ENCODE peak calls at places on chromosomes 16 and 17, in ten cellular contexts. E, M, W, I, V, B, A, L, Z and T are unnamed samples. For H3K4me1, the result is how much of the 10 kb centered on the place peaks cover.

GRCh38 chr17:32875904-32876413 is 965 bp downstream of the MYO1D start:
- DNase-seq in E (peak), M (no peak), W (no peak), I (no peak), V (no peak), B (no peak), A (no peak), L (no peak), Z (no peak), T (no peak)

GRCh38 chr17:42017866-42018200 is 594 bp upstream of the DNAJC7 start:
- DNase-seq in E (no peak), M (no peak), W (no peak), I (no peak), V (no peak), B (no peak), A (no peak), L (no peak), Z (no peak), T (no peak)

GRCh38 chr17:4852504-4853075 is 19.4 kb downstream of the MINK1 start:
- DNase-seq in E (peak), M (no peak), W (no peak), I (no peak), V (no peak), B (no peak), A (no peak), L (no peak), Z (peak), T (no peak)

GRCh38 chr17:68255731-68256538 is 8.1 kb downstream of the AMZ2 start:
- DNase-seq in E (no peak), M (no peak), W (no peak), I (no peak), V (no peak), B (no peak), A (no peak), L (no peak), Z (no peak), T (no peak)

GRCh38 chr16:19228057-19228456 is 57.5 kb upstream of the CLEC19A start:
- DNase-seq in E (no peak), M (no peak), W (no peak), I (no peak), V (no peak), B (no peak), A (no peak), L (no peak), Z (no peak), T (no peak)

GRCh38 chr17:80294653-80295052 is 34.0 kb downstream of the RNF213 start:
- DNase-seq in E (no peak), M (no peak), W (no peak), I (no peak), V (no peak), B (no peak), A (no peak), L (no peak), Z (no peak), T (no peak)

GRCh38 chr17:4006745-4007211 is 42.5 kb upstream of the ATP2A3 start:
- DNase-seq in E (no peak), M (no peak), W (no peak), I (no peak), V (no peak), B (no peak), A (no peak), L (peak), Z (peak), T (no peak)

GRCh38 chr16:17350212-17350611 is 120.5 kb downstream of the XYLT1 start:
- DNase-seq in E (peak), M (no peak), W (no peak), I (no peak), V (no peak), B (no peak), A (no peak), L (no peak), Z (no peak), T (no peak)

GRCh38 chr17:71677444-71677843 is 443.4 kb upstream of the SOX9 start:
- DNase-seq in E (peak), M (no peak), W (no peak), I (no peak), V (no peak), B (no peak), A (no peak), L (no peak), Z (no peak), T (no peak)

GRCh38 chr17:49022391-49022941 is 25.3 kb downstream of the IGF2BP1 start:
- DNase-seq in E (peak), M (no peak), W (no peak), I (no peak), V (no peak), B (no peak), A (no peak), L (peak), Z (peak), T (no peak)

GRCh38 chr16:65176603-65177002 is 54.7 kb upstream of the CDH11 start:
- DNase-seq in E (peak), M (peak), W (no peak), I (no peak), V (peak), B (peak), A (no peak), L (no peak), Z (no peak), T (no peak)

GRCh38 chr17:1498233-1498632 is 5.7 kb upstream of the MYO1C start:
- DNase-seq in E (no peak), M (no peak), W (no peak), I (no peak), V (no peak), B (no peak), A (no peak), L (no peak), Z (no peak), T (no peak)

GRCh38 chr17:77709594-77709993 is 248.9 kb upstream of the TNRC6C start:
- DNase-seq in E (no peak), M (no peak), W (no peak), I (no peak), V (no peak), B (no peak), A (peak), L (no peak), Z (no peak), T (no peak)

GRCh38 chr17:77706938-77707337 is 251.6 kb upstream of the TNRC6C start:
- DNase-seq in E (no peak), M (no peak), W (no peak), I (no peak), V (no peak), B (no peak), A (peak), L (peak), Z (no peak), T (no peak)

GRCh38 chr17:77707546-77707945 is 251.0 kb upstream of the TNRC6C start:
- DNase-seq in E (no peak), M (no peak), W (no peak), I (no peak), V (no peak), B (no peak), A (peak), L (peak), Z (no peak), T (no peak)

GRCh38 chr17:77708049-77708448 is 250.5 kb upstream of the TNRC6C start:
- DNase-seq in E (no peak), M (no peak), W (no peak), I (no peak), V (no peak), B (no peak), A (peak), L (no peak), Z (no peak), T (no peak)

GRCh38 chr17:77708936-77709335 is 249.6 kb upstream of the TNRC6C start:
- DNase-seq in E (no peak), M (no peak), W (no peak), I (no peak), V (no peak), B (no peak), A (peak), L (peak), Z (no peak), T (no peak)
- H3K4me1 ChIP-seq in E (under half), M (under half), W (under half), I (under half), V (under half), B (under half), A (under half), L (under half), Z (under half), T (under half)

GRCh38 chr16:67608367-67608766 is 36.6 kb upstream of the CARMIL2 start:
- DNase-seq in E (peak), M (no peak), W (no peak), I (no peak), V (no peak), B (no peak), A (no peak), L (no peak), Z (no peak), T (no peak)
- H3K4me3 ChIP-seq in E (no peak), M (no peak), W (no peak), I (no peak), V (no peak), B (no peak), A (no peak), L (no peak), Z (no peak), T (no peak)

GRCh38 chr16:87951550-87952538 is 610 bp downstream of the BANP start:
- DNase-seq in E (no peak), M (peak), W (no peak), I (no peak), V (no peak), B (no peak), A (no peak), L (no peak), Z (no peak), T (no peak)
- TF ChIP-seq POLR2A in E (peak), M (peak), W (no peak), I (no peak), V (no peak), B (no peak), A (no peak), L (no peak), Z (peak), T (no peak)

GRCh38 chr17:60388742-60389141 is 3.2 kb downstream of the USP32 start:
- DNase-seq in E (no peak), M (no peak), W (no peak), I (no peak), V (no peak), B (no peak), A (no peak), L (no peak), Z (peak), T (no peak)
- H3K4me1 ChIP-seq in E (under half), M (under half), W (under half), I (half or more), V (half or more), B (under half), A (half or more), L (half or more), Z (under half), T (half or more)